ENCODE peak calls at places on chromosomes 5 and 9, in six cellular contexts. Q is progenitor cell of endocrine pancreas; F is foreskin fibroblast; Z is left kidney; I is CD8-positive, alpha-beta memory T cell; M is SW480. G is an unnamed sample.
A peak's percentile ranks its signal among the peaks of the same experiment; 100 is the strongest.

GRCh38 chr5:155983954-155984353 is 343.0 kb upstream of the SGCD start:
- DNase-seq in Q (no peak), F (no peak), Z (no peak), I (no peak), M (no peak), G (no peak)

GRCh38 chr5:124527220-124527991 is 219.0 kb downstream of the ZNF608 start:
- DNase-seq in Q (no peak), F (no peak), Z (peak; percentile 12), I (no peak), M (no peak), G (no peak)

GRCh38 chr5:145204741-145205140 is 630.4 kb downstream of the PRELID2 start:
- DNase-seq in Q (no peak), F (no peak), Z (no peak), I (no peak), M (no peak), G (no peak)

GRCh38 chr9:126459965-126460843 is 133.6 kb downstream of the MVB12B start:
- DNase-seq in Q (no peak), F (no peak), Z (no peak), I (no peak), M (no peak), G (no peak)

GRCh38 chr9:70127036-70127435 is 83.4 kb downstream of the MAMDC2 start:
- DNase-seq in Q (no peak), F (no peak), Z (no peak), I (no peak), M (no peak), G (no peak)

GRCh38 chr5:39399135-39400036 is 25.4 kb downstream of the DAB2 start:
- DNase-seq in Q (no peak), F (peak; percentile 92), Z (peak; percentile 26), I (no peak), M (peak; percentile 30), G (peak; percentile 99)

GRCh38 chr9:121935744-121936143 is 157.4 kb downstream of the TTLL11 start:
- DNase-seq in Q (no peak), F (no peak), Z (peak; percentile 77), I (no peak), M (no peak), G (no peak)

GRCh38 chr5:35963381-35963843 is 25.0 kb upstream of the CAPSL start:
- DNase-seq in Q (no peak), F (peak; percentile 8), Z (no peak), I (no peak), M (no peak), G (no peak)

GRCh38 chr9:95980262-95981125 is 105.0 kb downstream of the ERCC6L2 start:
- DNase-seq in Q (no peak), F (peak; percentile 14), Z (no peak), I (no peak), M (no peak), G (peak; percentile 49)

GRCh38 chr9:135813671-135814290 is 93.6 kb downstream of the CAMSAP1 start:
- DNase-seq in Q (no peak), F (no peak), Z (no peak), I (no peak), M (no peak), G (no peak)

GRCh38 chr9:33146298-33146697 is 20.8 kb downstream of the B4GALT1 start:
- DNase-seq in Q (no peak), F (no peak), Z (no peak), I (no peak), M (no peak), G (no peak)

GRCh38 chr5:124263680-124264491 is 482.6 kb downstream of the ZNF608 start:
- DNase-seq in Q (no peak), F (no peak), Z (peak; percentile 40), I (no peak), M (no peak), G (no peak)

GRCh38 chr5:6449465-6450158 is 953 bp downstream of the UBE2QL1 start:
- DNase-seq in Q (no peak), F (no peak), Z (no peak), I (no peak), M (no peak), G (no peak)

GRCh38 chr9:126617003-126617739 is 3.4 kb downstream of the LMX1B start:
- DNase-seq in Q (no peak), F (no peak), Z (peak; percentile 16), I (no peak), M (no peak), G (no peak)

GRCh38 chr5:71586052-71586940 is 844 bp upstream of the MCCC2 start:
- DNase-seq in Q (no peak), F (no peak), Z (no peak), I (peak; percentile 51), M (peak; percentile 86), G (peak; percentile 9)

GRCh38 chr9:21964925-21965385 is 29.2 kb downstream of the CDKN2A start:
- DNase-seq in Q (no peak), F (no peak), Z (no peak), I (peak; percentile 68), M (no peak), G (no peak)

GRCh38 chr5:57862471-57863282 is 380.1 kb upstream of the ACTBL2 start:
- DNase-seq in Q (no peak), F (peak; percentile 18), Z (no peak), I (no peak), M (no peak), G (no peak)

G was measured in HS-5.